ENCODE peak calls at places on chromosome 13, in nine cellular contexts. H is mesothelial cell of epicardium, C is GM12864, N is stomach, R is AG04450, P is HT-29, D is breast epithelium, S is A172, W is anterior cingulate cortex. L is an unnamed sample.

GRCh38 chr13:34863360-34864135 is 78.5 kb upstream of the NBEA start:
- DNase-seq in H (no peak), C (no peak), N (no peak), R (peak; percentile 10), P (peak; percentile 79), D (no peak), S (peak; percentile 81), W (no peak), L (no peak)

GRCh38 chr13:50174630-50175029 is 159.4 kb downstream of the KCNRG start:
- DNase-seq in H (no peak), C (no peak), N (no peak), R (no peak), P (no peak), D (no peak), S (no peak), W (no peak), L (no peak)

GRCh38 chr13:67549331-67549730 is 319.2 kb upstream of the PCDH9 start:
- DNase-seq in H (no peak), C (no peak), N (no peak), R (peak; percentile 60), P (no peak), D (no peak), S (peak; percentile 91), W (no peak), L (no peak)

GRCh38 chr13:27182844-27183497 is 11.4 kb upstream of the USP12 start:
- DNase-seq in H (no peak), C (no peak), N (peak; percentile 43), R (no peak), P (peak; percentile 87), D (peak; percentile 30), S (peak; percentile 93), W (no peak), L (no peak)

GRCh38 chr13:111337741-111338140 is 17.3 kb downstream of the TEX29 start:
- DNase-seq in H (no peak), C (no peak), N (no peak), R (no peak), P (no peak), D (no peak), S (no peak), W (no peak), L (no peak)

GRCh38 chr13:24493356-24493755 is 19.2 kb downstream of the PARP4 start:
- DNase-seq in H (no peak), C (no peak), N (no peak), R (no peak), P (no peak), D (no peak), S (no peak), W (no peak), L (no peak)

GRCh38 chr13:84446972-84447700 is 564.9 kb upstream of the SLITRK1 start:
- DNase-seq in H (no peak), C (no peak), N (no peak), R (no peak), P (no peak), D (no peak), S (no peak), W (no peak), L (no peak)

GRCh38 chr13:101346942-101347728 is 69.2 kb downstream of the NALCN start:
- DNase-seq in H (no peak), C (no peak), N (no peak), R (no peak), P (no peak), D (no peak), S (no peak), W (no peak), L (no peak)

GRCh38 chr13:102620512-102620911 is 23.7 kb downstream of the TPP2 start:
- DNase-seq in H (no peak), C (no peak), N (no peak), R (no peak), P (no peak), D (no peak), S (no peak), W (no peak), L (no peak)

GRCh38 chr13:29111446-29111845 is 291.3 kb downstream of the MTUS2 start:
- DNase-seq in H (no peak), C (no peak), N (no peak), R (no peak), P (no peak), D (no peak), S (no peak), W (no peak), L (no peak)

GRCh38 chr13:75341025-75341424 is 140.9 kb downstream of the TBC1D4 start:
- DNase-seq in H (no peak), C (no peak), N (no peak), R (no peak), P (no peak), D (no peak), S (no peak), W (no peak), L (no peak)

GRCh38 chr13:44312898-44313551 is 60.6 kb upstream of the SERP2 start:
- DNase-seq in H (no peak), C (no peak), N (no peak), R (peak; percentile 70), P (peak; percentile 87), D (no peak), S (peak; percentile 91), W (no peak), L (no peak)

GRCh38 chr13:26220575-26220974 is 1.5 kb downstream of the RNF6 start:
- DNase-seq in H (no peak), C (peak; percentile 15), N (no peak), R (no peak), P (no peak), D (no peak), S (peak; percentile 40), W (no peak), L (no peak)

GRCh38 chr13:51950722-51951121 is 60.5 kb downstream of the ATP7B start:
- DNase-seq in H (no peak), C (no peak), N (no peak), R (no peak), P (no peak), D (no peak), S (no peak), W (no peak), L (no peak)

GRCh38 chr13:111429064-111429558 is 108.7 kb downstream of the TEX29 start:
- DNase-seq in H (no peak), C (no peak), N (no peak), R (no peak), P (peak; percentile 88), D (no peak), S (peak; percentile 39), W (no peak), L (no peak)

GRCh38 chr13:26531751-26532150 is 25.7 kb upstream of the WASF3 start:
- DNase-seq in H (no peak), C (no peak), N (no peak), R (no peak), P (no peak), D (no peak), S (no peak), W (no peak), L (no peak)

L was measured in T-helper 22 cell.